ENCODE peak calls at places on chromosome 11, in six cellular contexts. T, A, L, Y, V and D are unnamed samples. For H3K4me1, the result is how much of the 10 kb centered on the place peaks cover.

GRCh38 chr11:35412285-35412684 is 7.1 kb downstream of the SLC1A2 start:
- DNase-seq in Y (no peak), T (peak), A (no peak), V (no peak), L (no peak), D (no peak)

GRCh38 chr11:61164610-61165424 is 3.6 kb upstream of the VPS37C start:
- DNase-seq in Y (no peak), A (no peak), T (peak), L (no peak), V (no peak), D (no peak)

GRCh38 chr11:70476669-70477068 is 78.3 kb downstream of the CTTN start:
- DNase-seq in A (peak), T (no peak), L (no peak), V (no peak), Y (no peak), D (no peak)

GRCh38 chr11:65431452-65432132 is 9.0 kb downstream of the NEAT1 start:
- DNase-seq in L (no peak), Y (no peak), A (no peak), V (peak), T (no peak), D (no peak)

GRCh38 chr11:62671272-62671603 is 235 bp upstream of the UQCC3 start:
- DNase-seq in T (no peak), L (no peak), Y (no peak), A (no peak), V (no peak), D (no peak)

GRCh38 chr11:86484164-86484794 is 109.6 kb downstream of the CCDC81 start:
- DNase-seq in T (no peak), A (no peak), L (peak), V (no peak), Y (no peak), D (no peak)

GRCh38 chr11:76159303-76159937 is 46.9 kb downstream of the WNT11 start:
- DNase-seq in T (no peak), V (no peak), A (peak), L (no peak), Y (no peak), D (no peak)

GRCh38 chr11:13262096-13262495 is 15.5 kb upstream of the BMAL1 start:
- DNase-seq in L (no peak), A (no peak), T (no peak), V (no peak), Y (no peak), D (no peak)

GRCh38 chr11:125171974-125172373 is 7.4 kb downstream of the PKNOX2 start:
- DNase-seq in T (no peak), V (no peak), L (no peak), A (no peak), Y (no peak), D (no peak)

GRCh38 chr11:47980093-47980906 is at the start of gene PTPRJ:
- DNase-seq in V (peak), L (peak), Y (peak), A (peak), T (peak), D (no peak)

GRCh38 chr11:35321532-35322320 is 97.6 kb downstream of the SLC1A2 start:
- DNase-seq in V (no peak), A (no peak), L (no peak), Y (no peak), T (no peak), D (no peak)

GRCh38 chr11:17548444-17548843 is 1.4 kb downstream of the OTOG start:
- DNase-seq in V (no peak), L (no peak), Y (no peak), A (no peak), T (peak), D (no peak)

GRCh38 chr11:74633406-74634393 is 41.3 kb downstream of the POLD3 start:
- DNase-seq in V (no peak), Y (no peak), A (no peak), L (no peak), T (no peak), D (no peak)

GRCh38 chr11:102730036-102730815 is 5.5 kb upstream of the MMP8 start:
- DNase-seq in Y (no peak), A (no peak), V (no peak), T (no peak), L (no peak), D (no peak)

GRCh38 chr11:77154381-77155081 is 26.5 kb downstream of the MYO7A start:
- DNase-seq in L (peak), V (no peak), Y (no peak), A (no peak), T (no peak), D (no peak)

GRCh38 chr11:62245271-62245753 is 3.3 kb downstream of the SCGB1D2 start:
- DNase-seq in V (no peak), A (no peak), L (no peak), T (peak), Y (peak), D (no peak)

GRCh38 chr11:68954970-68955958 is 25.5 kb downstream of the MRGPRD start:
- DNase-seq in T (no peak), Y (no peak), A (peak), V (no peak), L (peak), D (no peak)

GRCh38 chr11:19724765-19725164 is 12.1 kb downstream of the NAV2 start:
- DNase-seq in L (no peak), V (no peak), Y (no peak), T (no peak), A (no peak), D (no peak)
- H3K27ac ChIP-seq in L (no peak), V (no peak), Y (no peak), T (no peak), A (peak), D (peak)

GRCh38 chr11:1175461-1176223 is 17.9 kb downstream of the MUC5AC start:
- DNase-seq in T (no peak), Y (no peak), A (no peak), V (no peak), L (no peak), D (no peak)
- H3K4me3 ChIP-seq in T (no peak), Y (no peak), A (no peak), V (no peak), L (no peak), D (no peak)

GRCh38 chr11:11717064-11717725 is 95.4 kb upstream of the GALNT18 start:
- DNase-seq in T (no peak), L (no peak), V (no peak), A (no peak), Y (no peak), D (no peak)
- H3K4me1 ChIP-seq in T (under half), L (under half), V (under half), A (under half), Y (under half), D (under half)

DNA sequence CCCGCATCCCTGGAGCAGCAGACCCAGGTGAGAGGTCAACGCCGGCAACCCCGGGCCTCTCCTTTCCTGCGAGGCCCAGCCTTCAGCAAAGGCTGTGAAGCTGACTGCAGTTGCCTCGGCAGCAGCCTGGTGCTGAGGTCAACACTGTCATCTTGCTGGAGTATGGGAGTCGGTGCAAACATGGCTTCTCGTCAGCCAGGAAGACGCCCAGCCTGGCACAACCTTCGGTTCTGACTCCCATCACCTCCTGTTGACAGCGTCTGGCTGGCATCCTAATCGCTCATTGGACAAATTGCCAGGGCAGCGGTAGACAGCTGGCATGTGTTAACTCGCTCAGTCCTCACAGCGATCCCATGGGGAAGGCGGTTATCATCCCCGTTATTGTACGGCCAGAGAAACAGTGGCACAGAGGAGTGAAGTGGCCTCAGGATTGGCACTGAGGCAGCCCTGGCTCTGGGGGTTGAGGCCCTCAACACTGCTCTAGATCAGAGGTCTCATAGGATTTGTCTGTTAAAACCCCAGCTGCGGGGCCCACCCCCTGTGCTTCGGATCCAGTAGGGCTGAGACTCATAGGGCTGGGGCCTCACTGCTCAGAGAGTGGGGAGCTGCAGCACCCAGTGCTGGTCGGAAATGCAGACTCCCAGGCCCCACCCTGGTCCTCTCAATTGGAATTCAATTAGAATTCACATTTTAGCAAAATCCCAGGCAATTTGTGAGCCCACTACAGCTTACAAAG is 39.3 kb upstream of the TP53I11 start:
- DNase-seq in V (peak), A (no peak), Y (no peak), T (no peak), L (peak), D (no peak)
- H3K27ac ChIP-seq in V (no peak), A (no peak), Y (no peak), T (no peak), L (peak), D (no peak)

DNA sequence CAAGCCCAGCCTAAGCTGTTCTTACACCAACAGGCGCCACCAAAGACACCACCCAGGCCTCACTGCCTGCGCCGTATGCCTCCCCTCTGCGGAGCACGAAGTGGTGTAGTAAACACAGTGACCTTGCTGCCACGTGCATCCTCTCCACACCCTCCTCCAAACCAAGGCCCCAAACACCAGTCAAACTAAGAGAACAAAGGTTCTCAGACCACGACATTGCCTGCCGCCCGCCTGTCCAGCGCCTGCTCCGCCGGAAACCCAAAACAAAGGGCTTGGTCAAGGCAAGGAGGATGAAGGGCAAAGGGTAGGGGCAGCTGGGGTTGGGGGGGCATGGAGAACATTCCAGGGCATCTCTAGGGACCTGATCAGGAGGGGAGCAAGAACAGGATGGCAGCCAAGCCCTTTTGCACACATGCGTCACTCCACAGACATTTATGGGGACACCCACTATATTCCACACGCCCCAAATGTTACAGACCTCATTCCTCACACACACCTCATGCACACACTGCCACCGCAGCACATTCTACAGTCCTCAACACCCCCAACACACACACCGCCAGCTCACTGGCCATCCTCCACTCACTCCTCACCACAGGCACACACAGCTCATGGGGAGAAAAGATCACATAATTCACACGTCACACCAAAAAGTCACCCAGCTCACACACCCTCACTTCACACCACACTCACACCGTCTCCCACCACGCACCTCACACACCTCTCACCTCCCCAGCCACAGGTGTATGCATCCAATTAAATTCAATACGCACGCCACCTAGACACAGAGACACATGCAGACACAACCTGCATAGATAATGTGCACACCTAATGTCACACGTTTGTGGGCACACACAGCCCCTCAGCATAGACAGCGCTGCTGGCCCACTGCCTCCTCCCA is 34.5 kb downstream of the PDE2A start:
- DNase-seq in L (peak), A (no peak), V (no peak), T (no peak), Y (no peak), D (no peak)
- H3K4me3 ChIP-seq in L (peak), A (peak), V (no peak), T (no peak), Y (no peak), D (peak)

GRCh38 chr11:67416416-67417335 is 1.2 kb downstream of the CARNS1 start:
- DNase-seq in V (peak), L (no peak), Y (no peak), A (peak), T (peak), D (peak)

GRCh38 chr11:67420147-67420645 is 4.7 kb downstream of the CARNS1 start:
- DNase-seq in L (no peak), A (no peak), V (no peak), Y (no peak), T (no peak), D (no peak)

GRCh38 chr11:67417425-67417824 is 1.9 kb downstream of the CARNS1 start:
- DNase-seq in V (no peak), A (no peak), L (no peak), Y (no peak), T (no peak), D (no peak)

GRCh38 chr11:67419330-67420049 is 4.0 kb downstream of the CARNS1 start:
- DNase-seq in A (no peak), V (no peak), Y (no peak), T (no peak), L (no peak), D (no peak)

DNA sequence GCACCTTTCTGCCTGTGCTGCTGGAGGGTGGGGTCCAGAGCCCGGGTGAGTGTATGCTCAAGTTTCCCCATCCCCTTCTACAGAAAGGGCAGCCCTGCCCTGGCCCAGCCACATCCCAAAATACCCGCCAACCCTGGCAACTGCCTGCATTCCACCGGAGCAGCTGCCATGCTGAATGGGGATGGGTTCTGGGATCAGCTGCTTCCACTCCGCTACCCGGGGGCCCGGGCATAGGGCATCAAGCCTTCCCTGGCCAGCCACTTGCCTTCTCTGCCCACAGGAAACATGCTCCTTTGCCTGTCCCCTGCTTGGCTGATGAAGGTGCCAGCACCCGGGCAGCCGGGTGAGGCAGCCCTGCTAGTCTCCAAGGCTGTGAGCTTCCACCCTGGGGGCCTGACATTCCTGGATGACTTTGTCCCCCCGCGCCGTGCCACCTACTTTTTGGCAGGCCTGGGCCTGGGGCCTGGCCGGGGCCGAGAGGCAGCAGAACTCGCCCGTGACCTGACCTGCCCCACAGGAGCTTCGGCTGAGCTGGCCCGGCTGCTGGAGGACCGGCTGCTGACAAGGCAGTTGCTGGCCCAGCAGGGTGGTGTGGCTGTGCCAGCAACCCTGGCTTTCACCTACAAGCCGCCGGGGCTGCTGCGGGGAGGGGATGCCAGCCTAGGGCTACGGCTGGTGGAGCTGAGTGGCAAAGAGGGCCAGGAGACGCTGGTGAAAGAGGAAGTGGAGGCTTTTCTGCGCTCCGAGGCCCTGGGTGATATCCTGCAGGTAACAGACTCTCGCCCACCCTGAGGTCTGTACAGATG is 3.2 kb downstream of the CARNS1 start:
- DNase-seq in V (peak), L (peak), A (no peak), Y (no peak), T (no peak), D (no peak)
- H3K4me1 ChIP-seq in V (half or more), L (under half), A (half or more), Y (under half), T (under half), D (under half)